ENCODE peak calls at places on chromosomes 16 and 17, in eight cellular contexts. Q is aorta; S is activated CD4-positive, alpha-beta T cell treated with anti-CD3 and anti-CD28 coated beads, Interleukin-2, amount 50 U/mL, for 1 hour; C is HTR-8/SVneo; L is NCI-H2081; P is MM.1S; V is G401; G is AML-193. X is an unnamed sample.

GRCh38 chr17:66957343-66957742 is 7.2 kb upstream of the CACNG4 start:
- DNase-seq in L (no peak), Q (no peak), S (no peak), V (no peak), G (no peak), C (no peak), P (no peak), X (no peak)

GRCh38 chr16:55466209-55466608 is 12.8 kb upstream of the MMP2 start:
- DNase-seq in V (no peak), P (no peak), Q (no peak), C (no peak), L (no peak), G (no peak), S (no peak), X (no peak)

GRCh38 chr16:53892155-53892554 is 188.2 kb downstream of the FTO start:
- DNase-seq in L (peak; percentile 32), G (peak; percentile 11), C (peak; percentile 22), P (peak; percentile 25), S (peak; percentile 25), V (peak; percentile 92), Q (no peak), X (no peak)

GRCh38 chr16:16083421-16084156 is 134.2 kb downstream of the ABCC1 start:
- DNase-seq in C (no peak), V (no peak), L (no peak), P (no peak), S (no peak), Q (no peak), G (peak; percentile 19), X (no peak)

GRCh38 chr17:76953926-76954325 is 85.7 kb downstream of the MGAT5B start:
- DNase-seq in P (no peak), V (peak; percentile 10), Q (peak; percentile 26), G (no peak), C (no peak), S (no peak), L (peak; percentile 38), X (no peak)

GRCh38 chr17:72812823-72813222 is 279.7 kb downstream of the SLC39A11 start:
- DNase-seq in G (no peak), L (no peak), P (no peak), Q (no peak), C (peak; percentile 72), V (no peak), S (no peak), X (no peak)

GRCh38 chr17:48045270-48046001 is 2.7 kb upstream of the NFE2L1 start:
- DNase-seq in V (no peak), P (no peak), C (no peak), S (no peak), G (no peak), Q (peak; percentile 31), L (no peak), X (no peak)

GRCh38 chr16:79600636-79601091 is at the start of gene MAF:
- DNase-seq in L (peak; percentile 80), Q (peak; percentile 94), V (peak; percentile 75), G (no peak), S (peak; percentile 86), C (no peak), P (peak; percentile 94), X (peak; percentile 93)

GRCh38 chr17:35612924-35613521 is 25.9 kb downstream of the AP2B1 start:
- DNase-seq in L (peak; percentile 45), Q (no peak), V (peak; percentile 58), G (peak; percentile 52), P (peak; percentile 54), S (peak; percentile 34), C (peak; percentile 39), X (no peak)

GRCh38 chr16:46908540-46909372 is 24.6 kb downstream of the GPT2 start:
- DNase-seq in V (peak; percentile 73), S (peak; percentile 62), P (peak; percentile 43), L (peak; percentile 36), Q (no peak), C (peak; percentile 59), G (peak; percentile 38), X (peak; percentile 68)

GRCh38 chr17:81466564-81467472 is 45.8 kb downstream of the ACTG1 start:
- DNase-seq in V (no peak), C (no peak), G (no peak), P (no peak), L (no peak), Q (no peak), S (no peak), X (no peak)

GRCh38 chr17:2855063-2855600 is 58.9 kb downstream of the RAP1GAP2 start:
- DNase-seq in V (no peak), S (no peak), C (no peak), L (no peak), P (no peak), Q (no peak), G (no peak), X (no peak)

GRCh38 chr17:78182504-78182903 is 4.3 kb downstream of the TK1 start:
- DNase-seq in C (no peak), S (no peak), V (no peak), G (no peak), P (no peak), L (no peak), Q (no peak), X (no peak)

GRCh38 chr16:24208710-24209109 is 47.4 kb upstream of the CACNG3 start:
- DNase-seq in S (no peak), P (no peak), L (no peak), Q (no peak), C (no peak), V (peak; percentile 90), G (no peak), X (no peak)

GRCh38 chr17:13490906-13491502 is 110.7 kb downstream of the HS3ST3A1 start:
- DNase-seq in V (no peak), S (no peak), Q (no peak), G (no peak), P (no peak), L (no peak), C (no peak), X (no peak)

GRCh38 chr16:66925322-66925840 is at the start of gene RRAD:
- DNase-seq in P (no peak), C (no peak), S (no peak), G (no peak), L (no peak), V (peak; percentile 28), Q (peak; percentile 88), X (no peak)

GRCh38 chr16:57270221-57271062 is 14.0 kb downstream of the PLLP start:
- DNase-seq in G (no peak), S (no peak), V (no peak), C (no peak), P (no peak), L (no peak), Q (peak; percentile 42), X (no peak)

GRCh38 chr17:71759422-71760060 is 361.3 kb upstream of the SOX9 start:
- DNase-seq in P (peak; percentile 69), G (no peak), Q (no peak), V (no peak), C (no peak), S (no peak), L (no peak), X (no peak)

GRCh38 chr17:5758651-5759050 is 174.3 kb upstream of the NLRP1 start:
- DNase-seq in Q (no peak), V (no peak), L (no peak), C (no peak), G (no peak), P (peak; percentile 24), S (no peak), X (no peak)

GRCh38 chr16:53664724-53665345 is 38.8 kb downstream of the RPGRIP1L start:
- DNase-seq in Q (no peak), C (no peak), P (no peak), V (no peak), L (no peak), G (no peak), S (no peak), X (no peak)

GRCh38 chr16:81905277-81905676 is 106.0 kb downstream of the SDR42E1 start:
- DNase-seq in C (no peak), L (no peak), S (no peak), V (no peak), P (no peak), Q (peak; percentile 50), G (no peak), X (no peak)

GRCh38 chr17:50280801-50281441 is 6.7 kb downstream of the TMEM92 start:
- DNase-seq in S (no peak), C (no peak), V (no peak), Q (no peak), L (no peak), G (peak; percentile 79), P (no peak), X (no peak)

GRCh38 chr16:72284042-72284789 is 112.3 kb upstream of the PMFBP1 start:
- DNase-seq in Q (no peak), P (no peak), V (no peak), L (no peak), S (no peak), C (no peak), G (no peak), X (no peak)

GRCh38 chr17:62644487-62645173 is 17.2 kb downstream of the MRC2 start:
- DNase-seq in L (peak; percentile 82), S (no peak), V (no peak), G (no peak), P (no peak), C (no peak), Q (no peak), X (no peak)

GRCh38 chr16:12096162-12096781 is 119.7 kb downstream of the SNX29 start:
- DNase-seq in C (no peak), Q (peak; percentile 4), G (no peak), V (no peak), S (no peak), P (no peak), L (no peak), X (no peak)

GRCh38 chr17:80884811-80885210 is 106.8 kb upstream of the CHMP6 start:
- DNase-seq in L (no peak), C (no peak), G (no peak), P (no peak), Q (peak; percentile 71), V (no peak), S (no peak), X (no peak)

GRCh38 chr17:68585643-68586042 is 15.5 kb downstream of the FAM20A start:
- DNase-seq in G (no peak), L (no peak), V (no peak), P (no peak), S (no peak), C (no peak), Q (no peak), X (no peak)

GRCh38 chr17:74132354-74132753 is 71.1 kb upstream of the RPL38 start:
- DNase-seq in Q (no peak), G (no peak), L (no peak), V (no peak), P (peak; percentile 12), C (no peak), S (no peak), X (no peak)

GRCh38 chr16:84819644-84820304 is at the start of gene CRISPLD2:
- DNase-seq in S (peak; percentile 89), G (peak; percentile 67), P (peak; percentile 62), Q (peak; percentile 98), V (peak; percentile 72), C (peak; percentile 96), L (peak; percentile 79), X (peak; percentile 99)

GRCh38 chr17:73838815-73839214 is 194.6 kb upstream of the SDK2 start:
- DNase-seq in G (no peak), V (no peak), C (no peak), S (no peak), P (no peak), Q (no peak), L (peak; percentile 18), X (no peak)

GRCh38 chr17:57355090-57355859 is 99.0 kb downstream of the MSI2 start:
- DNase-seq in V (no peak), L (no peak), S (no peak), P (peak; percentile 67), Q (no peak), C (no peak), G (no peak), X (no peak)

GRCh38 chr17:70582777-70583176 is 413.4 kb downstream of the KCNJ2 start:
- DNase-seq in L (no peak), Q (no peak), C (no peak), P (no peak), V (no peak), G (no peak), S (no peak), X (no peak)

GRCh38 chr17:38541281-38541680 is 64.5 kb downstream of the SRCIN1 start:
- DNase-seq in V (no peak), P (no peak), S (no peak), Q (no peak), L (no peak), C (no peak), G (no peak), X (no peak)

GRCh38 chr16:78571880-78572279 is 472.4 kb downstream of the WWOX start:
- DNase-seq in V (no peak), C (no peak), Q (no peak), P (no peak), S (no peak), G (no peak), L (no peak), X (no peak)